ENCODE peak calls at places on chromosomes 16 and 17, in six cellular contexts. L, F, Z, V, M and Q are unnamed samples.

GRCh38 chr17:77475012-77475976 is 334.5 kb downstream of the SEC14L1 start:
- DNase-seq in Z (no peak), M (no peak), L (no peak), V (no peak), F (peak), Q (no peak)

GRCh38 chr17:81635973-81636504 is 873 bp downstream of the NPLOC4 start:
- DNase-seq in M (no peak), F (no peak), V (no peak), Z (no peak), L (no peak), Q (no peak)

GRCh38 chr16:85251225-85251760 is 139.0 kb upstream of the CIBAR2 start:
- DNase-seq in Z (no peak), L (no peak), M (no peak), F (no peak), V (no peak), Q (no peak)

GRCh38 chr17:8147141-8147804 is 4.9 kb downstream of the PER1 start:
- DNase-seq in Z (no peak), F (no peak), V (no peak), L (no peak), M (no peak), Q (no peak)

GRCh38 chr16:78665373-78665772 is 565.9 kb downstream of the WWOX start:
- DNase-seq in M (no peak), Z (no peak), F (no peak), L (no peak), V (no peak), Q (no peak)

GRCh38 chr17:28053725-28054124 is 11.2 kb downstream of the NLK start:
- DNase-seq in M (no peak), V (peak), Z (no peak), L (no peak), F (no peak), Q (no peak)

GRCh38 chr16:49739381-49739780 is 116.5 kb downstream of the ZNF423 start:
- DNase-seq in V (peak), Z (no peak), M (no peak), F (no peak), L (no peak), Q (no peak)

GRCh38 chr17:15351925-15352324 is 10.5 kb upstream of the TEKT3 start:
- DNase-seq in V (no peak), L (peak), Z (peak), F (no peak), M (no peak), Q (peak)

GRCh38 chr17:80095038-80095843 is 6.1 kb upstream of the GAA start:
- DNase-seq in L (no peak), F (no peak), Z (no peak), V (no peak), M (no peak), Q (no peak)

GRCh38 chr16:72848045-72848410 is 199.9 kb downstream of the ZFHX3 start:
- DNase-seq in Z (no peak), V (no peak), F (no peak), L (no peak), M (no peak), Q (no peak)

GRCh38 chr17:6162892-6163291 is 92.7 kb downstream of the WSCD1 start:
- DNase-seq in F (no peak), Z (no peak), L (no peak), V (peak), M (no peak), Q (no peak)

GRCh38 chr16:73213761-73214480 is 166.0 kb upstream of the ZFHX3 start:
- DNase-seq in M (no peak), Z (no peak), L (no peak), V (peak), F (no peak), Q (no peak)

GRCh38 chr17:28552201-28552999 is at the start of gene UNC119:
- DNase-seq in V (peak), M (no peak), F (peak), Z (peak), L (peak), Q (peak)

GRCh38 chr16:84518804-84519341 is 14.4 kb upstream of the MEAK7 start:
- DNase-seq in L (no peak), V (peak), F (peak), Z (no peak), M (no peak), Q (peak)